ENCODE peak calls at places on chromosome 20, in six cellular contexts. One of them, this sample, is unnamed.

GRCh38 chr20:1185781-1186334 is 1.1 kb upstream of the TMEM74B start:
- DNase-seq in SW 1271: peak; percentile 58
- DNase-seq in activated naive CD8-positive, alpha-beta T cell treated with anti-CD3 and anti-CD28 coated beads, Interleukin-2, amount 50 U/mL, for 24 hours: peak; percentile 67
- DNase-seq in heart right ventricle: peak; percentile 59
- DNase-seq in NCI-H2171 treated with DMSO at 0.1 percent for 48 hours: peak; percentile 73
- DNase-seq in T follicular helper cell: peak; percentile 24
- DNase-seq in this sample: no peak

GRCh38 chr20:2042400-2042799 is 48.5 kb upstream of the PDYN start:
- DNase-seq in activated naive CD8-positive, alpha-beta T cell treated with anti-CD3 and anti-CD28 coated beads, Interleukin-2, amount 50 U/mL, for 24 hours: no peak
- DNase-seq in T follicular helper cell: no peak
- DNase-seq in SW 1271: no peak
- DNase-seq in heart right ventricle: no peak
- DNase-seq in NCI-H2171 treated with DMSO at 0.1 percent for 48 hours: no peak
- DNase-seq in this sample: peak; percentile 54

GRCh38 chr20:54043044-54043967 is 27.1 kb downstream of the BCAS1 start:
- DNase-seq in activated naive CD8-positive, alpha-beta T cell treated with anti-CD3 and anti-CD28 coated beads, Interleukin-2, amount 50 U/mL, for 24 hours: no peak
- DNase-seq in SW 1271: no peak
- DNase-seq in NCI-H2171 treated with DMSO at 0.1 percent for 48 hours: no peak
- DNase-seq in T follicular helper cell: no peak
- DNase-seq in heart right ventricle: no peak
- DNase-seq in this sample: no peak

GRCh38 chr20:36407196-36407733 is 101.1 kb downstream of the DLGAP4 start:
- DNase-seq in activated naive CD8-positive, alpha-beta T cell treated with anti-CD3 and anti-CD28 coated beads, Interleukin-2, amount 50 U/mL, for 24 hours: no peak
- DNase-seq in NCI-H2171 treated with DMSO at 0.1 percent for 48 hours: no peak
- DNase-seq in T follicular helper cell: no peak
- DNase-seq in SW 1271: no peak
- DNase-seq in heart right ventricle: no peak
- DNase-seq in this sample: peak; percentile 51

GRCh38 chr20:56748476-56749377 is 119.6 kb downstream of the TFAP2C start:
- DNase-seq in T follicular helper cell: no peak
- DNase-seq in NCI-H2171 treated with DMSO at 0.1 percent for 48 hours: no peak
- DNase-seq in SW 1271: no peak
- DNase-seq in activated naive CD8-positive, alpha-beta T cell treated with anti-CD3 and anti-CD28 coated beads, Interleukin-2, amount 50 U/mL, for 24 hours: no peak
- DNase-seq in heart right ventricle: no peak
- DNase-seq in this sample: no peak

GRCh38 chr20:50282592-50283241 is 92.1 kb downstream of the CEBPB start:
- DNase-seq in SW 1271: no peak
- DNase-seq in activated naive CD8-positive, alpha-beta T cell treated with anti-CD3 and anti-CD28 coated beads, Interleukin-2, amount 50 U/mL, for 24 hours: no peak
- DNase-seq in NCI-H2171 treated with DMSO at 0.1 percent for 48 hours: no peak
- DNase-seq in heart right ventricle: no peak
- DNase-seq in T follicular helper cell: no peak
- DNase-seq in this sample: no peak

GRCh38 chr20:36466089-36466488 is 75.2 kb upstream of the MYL9 start:
- DNase-seq in activated naive CD8-positive, alpha-beta T cell treated with anti-CD3 and anti-CD28 coated beads, Interleukin-2, amount 50 U/mL, for 24 hours: peak; percentile 7
- DNase-seq in heart right ventricle: no peak
- DNase-seq in NCI-H2171 treated with DMSO at 0.1 percent for 48 hours: no peak
- DNase-seq in T follicular helper cell: no peak
- DNase-seq in SW 1271: no peak
- DNase-seq in this sample: no peak

GRCh38 chr20:4457566-4458543 is 263.9 kb upstream of the PRND start:
- DNase-seq in activated naive CD8-positive, alpha-beta T cell treated with anti-CD3 and anti-CD28 coated beads, Interleukin-2, amount 50 U/mL, for 24 hours: no peak
- DNase-seq in T follicular helper cell: no peak
- DNase-seq in SW 1271: no peak
- DNase-seq in heart right ventricle: no peak
- DNase-seq in NCI-H2171 treated with DMSO at 0.1 percent for 48 hours: no peak
- DNase-seq in this sample: no peak

GRCh38 chr20:6053064-6053775 is 640 bp downstream of the LRRN4 start:
- DNase-seq in NCI-H2171 treated with DMSO at 0.1 percent for 48 hours: no peak
- DNase-seq in T follicular helper cell: no peak
- DNase-seq in SW 1271: no peak
- DNase-seq in heart right ventricle: no peak
- DNase-seq in activated naive CD8-positive, alpha-beta T cell treated with anti-CD3 and anti-CD28 coated beads, Interleukin-2, amount 50 U/mL, for 24 hours: no peak
- DNase-seq in this sample: no peak

GRCh38 chr20:46583411-46584214 is 33.2 kb upstream of the OCSTAMP start:
- DNase-seq in SW 1271: no peak
- DNase-seq in T follicular helper cell: no peak
- DNase-seq in activated naive CD8-positive, alpha-beta T cell treated with anti-CD3 and anti-CD28 coated beads, Interleukin-2, amount 50 U/mL, for 24 hours: no peak
- DNase-seq in heart right ventricle: no peak
- DNase-seq in NCI-H2171 treated with DMSO at 0.1 percent for 48 hours: no peak
- DNase-seq in this sample: no peak

GRCh38 chr20:48686238-48687096 is 141.3 kb downstream of the PREX1 start:
- DNase-seq in SW 1271: no peak
- DNase-seq in NCI-H2171 treated with DMSO at 0.1 percent for 48 hours: no peak
- DNase-seq in T follicular helper cell: no peak
- DNase-seq in heart right ventricle: peak; percentile 55
- DNase-seq in activated naive CD8-positive, alpha-beta T cell treated with anti-CD3 and anti-CD28 coated beads, Interleukin-2, amount 50 U/mL, for 24 hours: no peak
- DNase-seq in this sample: peak; percentile 34

GRCh38 chr20:37990571-37991151 is 42.6 kb downstream of the TTI1 start:
- DNase-seq in NCI-H2171 treated with DMSO at 0.1 percent for 48 hours: peak; percentile 48
- DNase-seq in T follicular helper cell: no peak
- DNase-seq in heart right ventricle: peak; percentile 64
- DNase-seq in activated naive CD8-positive, alpha-beta T cell treated with anti-CD3 and anti-CD28 coated beads, Interleukin-2, amount 50 U/mL, for 24 hours: peak; percentile 65
- DNase-seq in SW 1271: no peak
- DNase-seq in this sample: no peak

GRCh38 chr20:53646550-53646949 is 52.9 kb upstream of the ZNF217 start:
- DNase-seq in activated naive CD8-positive, alpha-beta T cell treated with anti-CD3 and anti-CD28 coated beads, Interleukin-2, amount 50 U/mL, for 24 hours: no peak
- DNase-seq in T follicular helper cell: no peak
- DNase-seq in NCI-H2171 treated with DMSO at 0.1 percent for 48 hours: no peak
- DNase-seq in SW 1271: no peak
- DNase-seq in heart right ventricle: no peak
- DNase-seq in this sample: no peak

GRCh38 chr20:3101737-3102574 is 17.4 kb upstream of the AVP start:
- DNase-seq in NCI-H2171 treated with DMSO at 0.1 percent for 48 hours: no peak
- DNase-seq in SW 1271: no peak
- DNase-seq in activated naive CD8-positive, alpha-beta T cell treated with anti-CD3 and anti-CD28 coated beads, Interleukin-2, amount 50 U/mL, for 24 hours: peak; percentile 80
- DNase-seq in heart right ventricle: no peak
- DNase-seq in T follicular helper cell: peak; percentile 28
- DNase-seq in this sample: no peak

GRCh38 chr20:8812818-8813217 is 256.1 kb upstream of the PLCB4 start:
- DNase-seq in NCI-H2171 treated with DMSO at 0.1 percent for 48 hours: no peak
- DNase-seq in activated naive CD8-positive, alpha-beta T cell treated with anti-CD3 and anti-CD28 coated beads, Interleukin-2, amount 50 U/mL, for 24 hours: no peak
- DNase-seq in heart right ventricle: peak; percentile 10
- DNase-seq in SW 1271: no peak
- DNase-seq in T follicular helper cell: no peak
- DNase-seq in this sample: no peak

GRCh38 chr20:41259309-41259708 is 58.2 kb downstream of the ZHX3 start:
- DNase-seq in T follicular helper cell: no peak
- DNase-seq in NCI-H2171 treated with DMSO at 0.1 percent for 48 hours: no peak
- DNase-seq in heart right ventricle: no peak
- DNase-seq in activated naive CD8-positive, alpha-beta T cell treated with anti-CD3 and anti-CD28 coated beads, Interleukin-2, amount 50 U/mL, for 24 hours: no peak
- DNase-seq in SW 1271: no peak
- DNase-seq in this sample: no peak

GRCh38 chr20:3239026-3239866 is at the start of gene SLC4A11:
- DNase-seq in NCI-H2171 treated with DMSO at 0.1 percent for 48 hours: peak; percentile 34
- DNase-seq in heart right ventricle: peak; percentile 73
- DNase-seq in activated naive CD8-positive, alpha-beta T cell treated with anti-CD3 and anti-CD28 coated beads, Interleukin-2, amount 50 U/mL, for 24 hours: peak; percentile 51
- DNase-seq in SW 1271: peak; percentile 79
- DNase-seq in T follicular helper cell: no peak
- DNase-seq in this sample: no peak

GRCh38 chr20:37984018-37984785 is 49.1 kb downstream of the TTI1 start:
- DNase-seq in NCI-H2171 treated with DMSO at 0.1 percent for 48 hours: peak; percentile 68
- DNase-seq in activated naive CD8-positive, alpha-beta T cell treated with anti-CD3 and anti-CD28 coated beads, Interleukin-2, amount 50 U/mL, for 24 hours: no peak
- DNase-seq in T follicular helper cell: no peak
- DNase-seq in heart right ventricle: peak; percentile 30
- DNase-seq in SW 1271: no peak
- DNase-seq in this sample: no peak

GRCh38 chr20:16740365-16741072 is 7.6 kb upstream of the OTOR start:
- DNase-seq in heart right ventricle: no peak
- DNase-seq in SW 1271: no peak
- DNase-seq in T follicular helper cell: no peak
- DNase-seq in activated naive CD8-positive, alpha-beta T cell treated with anti-CD3 and anti-CD28 coated beads, Interleukin-2, amount 50 U/mL, for 24 hours: no peak
- DNase-seq in NCI-H2171 treated with DMSO at 0.1 percent for 48 hours: no peak
- DNase-seq in this sample: no peak

GRCh38 chr20:40294747-40295146 is 394.3 kb downstream of the MAFB start:
- DNase-seq in SW 1271: no peak
- DNase-seq in activated naive CD8-positive, alpha-beta T cell treated with anti-CD3 and anti-CD28 coated beads, Interleukin-2, amount 50 U/mL, for 24 hours: no peak
- DNase-seq in NCI-H2171 treated with DMSO at 0.1 percent for 48 hours: no peak
- DNase-seq in heart right ventricle: no peak
- DNase-seq in T follicular helper cell: no peak
- DNase-seq in this sample: no peak

GRCh38 chr20:32078777-32079176 is 26.7 kb downstream of the HCK start:
- DNase-seq in SW 1271: no peak
- DNase-seq in heart right ventricle: no peak
- DNase-seq in activated naive CD8-positive, alpha-beta T cell treated with anti-CD3 and anti-CD28 coated beads, Interleukin-2, amount 50 U/mL, for 24 hours: no peak
- DNase-seq in NCI-H2171 treated with DMSO at 0.1 percent for 48 hours: no peak
- DNase-seq in T follicular helper cell: no peak
- DNase-seq in this sample: no peak

GRCh38 chr20:44207066-44207723 is 3.4 kb downstream of the OSER1 start:
- DNase-seq in T follicular helper cell: no peak
- DNase-seq in NCI-H2171 treated with DMSO at 0.1 percent for 48 hours: no peak
- DNase-seq in heart right ventricle: no peak
- DNase-seq in activated naive CD8-positive, alpha-beta T cell treated with anti-CD3 and anti-CD28 coated beads, Interleukin-2, amount 50 U/mL, for 24 hours: no peak
- DNase-seq in SW 1271: no peak
- DNase-seq in this sample: no peak

GRCh38 chr20:60993647-60994046 is 258.4 kb upstream of the CDH4 start:
- DNase-seq in NCI-H2171 treated with DMSO at 0.1 percent for 48 hours: no peak
- DNase-seq in T follicular helper cell: no peak
- DNase-seq in heart right ventricle: no peak
- DNase-seq in activated naive CD8-positive, alpha-beta T cell treated with anti-CD3 and anti-CD28 coated beads, Interleukin-2, amount 50 U/mL, for 24 hours: no peak
- DNase-seq in SW 1271: peak; percentile 25
- DNase-seq in this sample: no peak

GRCh38 chr20:37277253-37277593 is 12.2 kb upstream of the MANBAL start:
- DNase-seq in activated naive CD8-positive, alpha-beta T cell treated with anti-CD3 and anti-CD28 coated beads, Interleukin-2, amount 50 U/mL, for 24 hours: no peak
- DNase-seq in SW 1271: no peak
- DNase-seq in T follicular helper cell: no peak
- DNase-seq in heart right ventricle: no peak
- DNase-seq in NCI-H2171 treated with DMSO at 0.1 percent for 48 hours: no peak
- DNase-seq in this sample: no peak

GRCh38 chr20:32789896-32790750 is 27.9 kb downstream of the DNMT3B start:
- DNase-seq in T follicular helper cell: peak; percentile 55
- DNase-seq in SW 1271: peak; percentile 69
- DNase-seq in heart right ventricle: peak; percentile 70
- DNase-seq in activated naive CD8-positive, alpha-beta T cell treated with anti-CD3 and anti-CD28 coated beads, Interleukin-2, amount 50 U/mL, for 24 hours: peak; percentile 79
- DNase-seq in NCI-H2171 treated with DMSO at 0.1 percent for 48 hours: peak; percentile 78
- DNase-seq in this sample: peak; percentile 43

GRCh38 chr20:58908216-58908615 is 55.7 kb downstream of the GNAS start:
- DNase-seq in heart right ventricle: no peak
- DNase-seq in activated naive CD8-positive, alpha-beta T cell treated with anti-CD3 and anti-CD28 coated beads, Interleukin-2, amount 50 U/mL, for 24 hours: no peak
- DNase-seq in NCI-H2171 treated with DMSO at 0.1 percent for 48 hours: no peak
- DNase-seq in SW 1271: no peak
- DNase-seq in T follicular helper cell: no peak
- DNase-seq in this sample: no peak

GRCh38 chr20:37845878-37846277 is 57.0 kb upstream of the VSTM2L start:
- DNase-seq in heart right ventricle: no peak
- DNase-seq in NCI-H2171 treated with DMSO at 0.1 percent for 48 hours: no peak
- DNase-seq in T follicular helper cell: no peak
- DNase-seq in activated naive CD8-positive, alpha-beta T cell treated with anti-CD3 and anti-CD28 coated beads, Interleukin-2, amount 50 U/mL, for 24 hours: no peak
- DNase-seq in SW 1271: no peak
- DNase-seq in this sample: no peak

GRCh38 chr20:10985536-10985935 is 311.7 kb upstream of the JAG1 start:
- DNase-seq in T follicular helper cell: no peak
- DNase-seq in NCI-H2171 treated with DMSO at 0.1 percent for 48 hours: no peak
- DNase-seq in SW 1271: no peak
- DNase-seq in activated naive CD8-positive, alpha-beta T cell treated with anti-CD3 and anti-CD28 coated beads, Interleukin-2, amount 50 U/mL, for 24 hours: no peak
- DNase-seq in heart right ventricle: no peak
- DNase-seq in this sample: peak; percentile 93

GRCh38 chr20:51750037-51750769 is 18.0 kb downstream of the ATP9A start:
- DNase-seq in NCI-H2171 treated with DMSO at 0.1 percent for 48 hours: peak; percentile 49
- DNase-seq in activated naive CD8-positive, alpha-beta T cell treated with anti-CD3 and anti-CD28 coated beads, Interleukin-2, amount 50 U/mL, for 24 hours: peak; percentile 37
- DNase-seq in heart right ventricle: peak; percentile 53
- DNase-seq in T follicular helper cell: no peak
- DNase-seq in SW 1271: peak; percentile 79
- DNase-seq in this sample: peak; percentile 93

GRCh38 chr20:16066571-16066970 is 506.7 kb downstream of the KIF16B start:
- DNase-seq in T follicular helper cell: no peak
- DNase-seq in activated naive CD8-positive, alpha-beta T cell treated with anti-CD3 and anti-CD28 coated beads, Interleukin-2, amount 50 U/mL, for 24 hours: no peak
- DNase-seq in NCI-H2171 treated with DMSO at 0.1 percent for 48 hours: no peak
- DNase-seq in SW 1271: no peak
- DNase-seq in heart right ventricle: no peak
- DNase-seq in this sample: no peak

GRCh38 chr20:32763202-32763999 is 1.2 kb downstream of the DNMT3B start:
- DNase-seq in T follicular helper cell: no peak
- DNase-seq in SW 1271: no peak
- DNase-seq in heart right ventricle: peak; percentile 14
- DNase-seq in NCI-H2171 treated with DMSO at 0.1 percent for 48 hours: no peak
- DNase-seq in activated naive CD8-positive, alpha-beta T cell treated with anti-CD3 and anti-CD28 coated beads, Interleukin-2, amount 50 U/mL, for 24 hours: no peak
- DNase-seq in this sample: no peak

GRCh38 chr20:15111654-15112053 is 774.2 kb upstream of the FLRT3 start:
- DNase-seq in heart right ventricle: no peak
- DNase-seq in NCI-H2171 treated with DMSO at 0.1 percent for 48 hours: no peak
- DNase-seq in T follicular helper cell: no peak
- DNase-seq in activated naive CD8-positive, alpha-beta T cell treated with anti-CD3 and anti-CD28 coated beads, Interleukin-2, amount 50 U/mL, for 24 hours: no peak
- DNase-seq in SW 1271: no peak
- DNase-seq in this sample: no peak

GRCh38 chr20:41524980-41525613 is 93.1 kb downstream of the CHD6 start:
- DNase-seq in NCI-H2171 treated with DMSO at 0.1 percent for 48 hours: peak; percentile 4
- DNase-seq in heart right ventricle: peak; percentile 75
- DNase-seq in T follicular helper cell: no peak
- DNase-seq in activated naive CD8-positive, alpha-beta T cell treated with anti-CD3 and anti-CD28 coated beads, Interleukin-2, amount 50 U/mL, for 24 hours: no peak
- DNase-seq in SW 1271: no peak
- DNase-seq in this sample: peak; percentile 12

GRCh38 chr20:50565874-50566273 is 55.7 kb downstream of the PTPN1 start:
- DNase-seq in heart right ventricle: no peak
- DNase-seq in NCI-H2171 treated with DMSO at 0.1 percent for 48 hours: no peak
- DNase-seq in SW 1271: no peak
- DNase-seq in activated naive CD8-positive, alpha-beta T cell treated with anti-CD3 and anti-CD28 coated beads, Interleukin-2, amount 50 U/mL, for 24 hours: no peak
- DNase-seq in T follicular helper cell: no peak
- DNase-seq in this sample: no peak

GRCh38 chr20:63915471-63915870 is 20.5 kb downstream of the DNAJC5 start:
- DNase-seq in NCI-H2171 treated with DMSO at 0.1 percent for 48 hours: no peak
- DNase-seq in T follicular helper cell: no peak
- DNase-seq in SW 1271: no peak
- DNase-seq in heart right ventricle: peak; percentile 54
- DNase-seq in activated naive CD8-positive, alpha-beta T cell treated with anti-CD3 and anti-CD28 coated beads, Interleukin-2, amount 50 U/mL, for 24 hours: no peak
- DNase-seq in this sample: no peak

GRCh38 chr20:10093087-10093591 is 58.4 kb downstream of the ANKEF1 start:
- DNase-seq in NCI-H2171 treated with DMSO at 0.1 percent for 48 hours: peak; percentile 35
- DNase-seq in SW 1271: peak; percentile 44
- DNase-seq in activated naive CD8-positive, alpha-beta T cell treated with anti-CD3 and anti-CD28 coated beads, Interleukin-2, amount 50 U/mL, for 24 hours: no peak
- DNase-seq in T follicular helper cell: no peak
- DNase-seq in heart right ventricle: no peak
- DNase-seq in this sample: peak; percentile 33

This sample was measured in stromal cell of bone marrow.